ENCODE peak calls at places on chromosome X, in six cellular contexts. R is mucosa of descending colon, O is HFF-Myc, B is fibroblast of the aortic adventitia, A is fibroblast of mammary gland, F is IMR-90. M is an unnamed sample.

GRCh38 chrX:40122487-40122886 is 24.7 kb upstream of the BCOR start:
- DNase-seq in O (no peak), F (no peak), R (no peak), A (no peak), B (no peak), M (no peak)

GRCh38 chrX:13432376-13432775 is 112.5 kb upstream of the ATXN3L start:
- DNase-seq in R (no peak), B (peak; percentile 99), F (peak; percentile 98), O (peak; percentile 70), A (peak; percentile 98), M (peak; percentile 93)

GRCh38 chrX:107674480-107675364 is 46.4 kb downstream of the PRPS1 start:
- DNase-seq in O (no peak), R (peak; percentile 64), F (no peak), A (peak; percentile 95), B (peak; percentile 32), M (peak; percentile 86)

GRCh38 chrX:104284407-104285000 is 29.8 kb upstream of the ESX1 start:
- DNase-seq in B (peak; percentile 7), A (peak; percentile 33), F (no peak), O (no peak), R (no peak), M (peak; percentile 30)

GRCh38 chrX:24990585-24990984 is 25.2 kb downstream of the ARX start:
- DNase-seq in B (no peak), O (no peak), R (no peak), F (no peak), A (no peak), M (no peak)

GRCh38 chrX:71542411-71542810 is 9.5 kb downstream of the OGT start:
- DNase-seq in F (peak; percentile 77), A (peak; percentile 79), B (peak; percentile 83), R (no peak), O (no peak), M (peak; percentile 29)

GRCh38 chrX:106039920-106040319 is 1.4 kb upstream of the SERPINA7 start:
- DNase-seq in F (no peak), R (no peak), O (no peak), A (peak; percentile 1), B (no peak), M (peak; percentile 1)

GRCh38 chrX:107450823-107451509 is 1.5 kb downstream of the FRMPD3 start:
- DNase-seq in B (no peak), F (no peak), O (no peak), A (peak; percentile 10), R (no peak), M (no peak)

GRCh38 chrX:133045986-133046385 is 50.9 kb downstream of the USP26 start:
- DNase-seq in A (peak; percentile 12), O (no peak), F (peak; percentile 1), R (no peak), B (no peak), M (peak; percentile 8)

GRCh38 chrX:30593435-30594200 is 16.1 kb upstream of the TASL start:
- DNase-seq in R (no peak), B (no peak), F (no peak), A (no peak), O (no peak), M (no peak)

GRCh38 chrX:67613366-67613765 is 69.5 kb downstream of the AR start:
- DNase-seq in A (peak; percentile 40), F (peak; percentile 14), R (no peak), O (no peak), B (no peak), M (no peak)

GRCh38 chrX:24306430-24306829 is 7.4 kb downstream of the SUPT20HL2 start:
- DNase-seq in A (no peak), F (no peak), O (no peak), B (no peak), R (no peak), M (no peak)

GRCh38 chrX:15956684-15957083 is 102.1 kb upstream of the AP1S2 start:
- DNase-seq in R (no peak), O (no peak), B (no peak), F (no peak), A (peak; percentile 15), M (peak; percentile 37)

GRCh38 chrX:69093960-69094935 is 71.0 kb downstream of the PJA1 start:
- DNase-seq in B (peak; percentile 65), O (no peak), A (peak; percentile 63), F (peak; percentile 60), R (no peak), M (peak; percentile 56)

GRCh38 chrX:44742480-44743155 is 101.2 kb upstream of the DUSP21 start:
- DNase-seq in A (no peak), O (no peak), B (no peak), F (no peak), R (no peak), M (no peak)

GRCh38 chrX:135477576-135477975 is 42.9 kb upstream of the INTS6L start:
- DNase-seq in R (no peak), A (peak; percentile 63), B (peak; percentile 85), F (peak; percentile 49), O (peak; percentile 33), M (peak; percentile 61)

GRCh38 chrX:115960440-115961084 is 210.0 kb upstream of the AGTR2 start:
- DNase-seq in B (no peak), O (no peak), F (no peak), A (no peak), R (no peak), M (no peak)

GRCh38 chrX:32293962-32294708 is 917.2 kb downstream of the DMD start:
- DNase-seq in B (no peak), A (no peak), R (no peak), O (no peak), F (no peak), M (no peak)

GRCh38 chrX:22090181-22090580 is 58.1 kb downstream of the PHEX start:
- DNase-seq in B (peak; percentile 76), O (no peak), A (peak; percentile 76), R (no peak), F (peak; percentile 85), M (peak; percentile 66)

GRCh38 chrX:103309860-103310591 is 764 bp downstream of the BEX2 start:
- DNase-seq in F (no peak), B (no peak), A (no peak), O (no peak), R (peak; percentile 51), M (no peak)

GRCh38 chrX:6813836-6814370 is 279.0 kb upstream of the VCX3A start:
- DNase-seq in O (no peak), R (no peak), B (no peak), A (no peak), F (no peak), M (peak; percentile 0)

GRCh38 chrX:143633530-143634372 is 2.1 kb downstream of the SLITRK4 start:
- DNase-seq in O (no peak), R (peak; percentile 46), A (no peak), F (no peak), B (no peak), M (no peak)

GRCh38 chrX:49725923-49726904 is 30.4 kb upstream of the PAGE1 start:
- DNase-seq in O (no peak), B (no peak), R (no peak), A (no peak), F (no peak), M (no peak)

GRCh38 chrX:53001958-53002357 is 43.6 kb upstream of the FAM156A start:
- DNase-seq in R (no peak), O (no peak), F (no peak), A (no peak), B (no peak), M (no peak)

GRCh38 chrX:630922-631496 is 418 bp downstream of the SHOX start:
- DNase-seq in A (no peak), O (no peak), B (no peak), F (no peak), R (peak; percentile 17), M (no peak)

GRCh38 chrX:86047174-86047991 is at the start of gene CHM:
- DNase-seq in A (peak; percentile 86), R (peak; percentile 61), B (peak; percentile 86), O (peak; percentile 72), F (peak; percentile 84), M (peak; percentile 89)

GRCh38 chrX:86051741-86052140 is 4.4 kb upstream of the CHM start:
- DNase-seq in F (no peak), R (no peak), A (no peak), O (no peak), B (no peak), M (no peak)
- H3K4me3 ChIP-seq in F (no peak overlapping the region), R (no peak overlapping the region), A (no peak overlapping the region), O (no peak overlapping the region), B (no peak overlapping the region), M (no peak overlapping the region)

GRCh38 chrX:83416273-83416672 is 91.8 kb upstream of the POU3F4 start:
- DNase-seq in R (no peak), F (no peak), O (no peak), B (no peak), A (peak; percentile 0), M (no peak)
- TF ChIP-seq CTCF in R (no peak), F (peak; percentile 23), O (no peak), B (peak; percentile 7), A (peak; percentile 18), M (no peak)

GRCh38 chrX:152903589-152903988 is 5.7 kb downstream of the ZNF185 start:
- DNase-seq in A (no peak), O (no peak), F (no peak), B (no peak), R (peak; percentile 7), M (no peak)

GRCh38 chrX:152901816-152902501 is 4.1 kb downstream of the ZNF185 start:
- DNase-seq in O (no peak), R (peak; percentile 27), A (no peak), B (no peak), F (no peak), M (peak; percentile 29)

GRCh38 chrX:152905081-152905420 is 7.2 kb downstream of the ZNF185 start:
- DNase-seq in O (no peak), F (no peak), B (no peak), A (no peak), R (peak; percentile 28), M (no peak)

GRCh38 chrX:152902502-152902820 is 4.6 kb downstream of the ZNF185 start:
- DNase-seq in B (no peak), F (no peak), R (peak; percentile 10), A (no peak), O (no peak), M (no peak)

DNA sequence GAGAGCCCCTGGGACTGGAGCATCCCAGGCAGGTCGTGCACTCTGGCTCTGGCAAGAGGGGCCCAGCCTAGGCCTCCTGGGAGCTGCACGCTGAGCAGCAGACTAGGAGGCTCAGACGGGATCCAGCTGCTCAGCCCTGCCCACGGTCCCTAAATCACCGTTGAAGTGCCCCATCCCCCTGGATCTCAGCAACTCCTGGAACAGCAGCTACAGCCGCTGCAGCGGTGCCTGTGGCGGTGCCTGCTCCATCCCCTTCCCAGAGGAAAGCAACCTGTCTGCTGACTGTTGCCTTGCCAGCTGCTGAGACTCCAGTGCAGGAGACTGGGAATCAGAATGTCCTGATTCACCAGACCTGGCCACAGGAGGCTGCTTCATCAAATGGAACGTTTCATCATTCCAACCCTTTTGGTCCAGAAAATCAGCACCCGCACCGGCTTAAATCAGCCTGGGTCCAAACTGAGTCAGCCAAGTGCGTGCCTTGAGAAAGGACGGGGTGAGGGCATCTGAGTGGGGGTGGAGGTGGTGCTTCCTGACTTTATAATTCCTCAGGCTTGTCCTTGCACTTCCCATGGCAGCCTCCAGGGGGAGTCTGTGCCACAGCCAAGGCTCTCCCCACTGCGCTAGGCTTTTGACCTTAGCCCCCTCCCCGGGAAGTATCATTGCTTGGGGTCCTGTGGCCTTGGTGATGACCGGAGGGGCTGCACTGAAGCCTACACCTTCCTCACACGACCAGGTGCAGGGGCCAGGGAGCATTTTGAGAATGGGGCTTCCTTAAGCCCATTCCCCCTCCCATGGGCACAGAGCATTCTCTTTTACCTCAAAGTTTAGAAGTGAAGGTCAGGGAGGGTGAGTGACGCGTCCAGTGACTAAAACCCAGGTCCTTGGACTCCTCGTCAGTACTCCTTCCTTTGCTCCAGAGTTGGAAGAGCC is 6.5 kb downstream of the ZNF185 start:
- DNase-seq in F (peak; percentile 77), B (peak; percentile 48), R (peak; percentile 36), O (no peak), A (peak; percentile 65), M (peak; percentile 42)
- H3K4me3 ChIP-seq in F (no peak overlapping the region), B (no peak overlapping the region), R (no peak overlapping the region), O (no peak overlapping the region), A (no peak overlapping the region), M (no peak overlapping the region)

GRCh38 chrX:155857561-155857960 is 23.6 kb upstream of the VAMP7 start:
- DNase-seq in F (no peak), B (peak; percentile 18), A (peak; percentile 11), O (peak; percentile 2), R (no peak), M (no peak)
- TF ChIP-seq CTCF in F (peak; percentile 21), B (peak; percentile 31), A (peak; percentile 23), O (peak; percentile 30), R (no peak), M (peak; percentile 18)

M was measured in astrocyte of the spinal cord.